ENCODE peak calls at places on chromosomes 11 and 22, in six cellular contexts. D is Calu3, Q is retinal pigment epithelial cell, C is GM13977, M is omental fat pad, R is uterus. N is an unnamed sample.

GRCh38 chr22:26892401-26893033 is 235.1 kb downstream of the MIAT start:
- DNase-seq in D (peak), Q (peak), C (no peak), M (no peak), R (no peak), N (no peak)

GRCh38 chr22:29477919-29478318 is 2.1 kb upstream of the NEFH start:
- DNase-seq in D (no peak), Q (no peak), C (no peak), M (no peak), R (no peak), N (no peak)

GRCh38 chr11:65212226-65212801 is 30.6 kb downstream of the CAPN1 start:
- DNase-seq in D (no peak), Q (no peak), C (peak), M (no peak), R (no peak), N (no peak)

GRCh38 chr11:27497284-27497866 is 9.2 kb downstream of the LIN7C start:
- DNase-seq in D (no peak), Q (no peak), C (peak), M (no peak), R (no peak), N (no peak)

GRCh38 chr11:9046376-9046775 is 42.6 kb upstream of the NRIP3 start:
- DNase-seq in D (no peak), Q (no peak), C (no peak), M (no peak), R (peak), N (no peak)

GRCh38 chr11:9617960-9618359 is 44.5 kb downstream of the WEE1 start:
- DNase-seq in D (no peak), Q (no peak), C (no peak), M (no peak), R (no peak), N (no peak)

GRCh38 chr11:125569913-125570621 is 790 bp downstream of the EI24 start:
- DNase-seq in D (no peak), Q (no peak), C (peak), M (no peak), R (no peak), N (peak)

GRCh38 chr22:27045103-27045940 is 387.9 kb downstream of the MIAT start:
- DNase-seq in D (peak), Q (peak), C (no peak), M (no peak), R (no peak), N (no peak)

GRCh38 chr11:120225372-120225909 is 14.5 kb upstream of the POU2F3 start:
- DNase-seq in D (no peak), Q (no peak), C (no peak), M (no peak), R (no peak), N (no peak)

DNA sequence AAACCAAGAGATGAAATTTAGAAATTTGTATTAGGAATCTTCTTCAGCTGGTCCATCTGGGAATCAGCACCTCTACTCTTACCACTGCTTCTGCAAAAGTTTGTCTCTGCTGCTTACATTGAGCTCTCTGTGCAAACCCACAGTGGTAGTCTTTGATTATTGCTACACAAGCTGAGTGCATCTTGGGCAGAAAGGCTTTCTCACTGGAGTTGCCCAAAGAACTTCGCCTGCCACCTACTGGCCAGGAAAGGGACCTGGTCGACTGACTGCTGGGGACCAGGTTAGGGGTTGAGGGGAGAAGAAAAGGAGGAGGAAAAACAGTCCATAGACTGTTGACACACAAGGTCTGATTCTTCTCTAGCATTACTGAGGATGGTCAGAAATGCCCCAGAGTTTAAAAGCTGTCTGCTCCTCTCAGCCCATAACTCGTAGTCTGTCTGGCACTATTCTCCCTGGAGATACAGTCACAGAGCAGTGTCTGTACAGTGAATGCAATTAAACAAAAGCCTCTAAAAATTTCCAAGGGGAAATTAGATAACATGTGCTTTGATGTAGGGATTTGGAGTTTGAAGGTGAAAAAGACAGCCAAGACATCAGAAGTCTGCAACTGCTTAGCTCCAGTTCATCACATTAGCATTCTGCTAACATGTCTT is 215.0 kb upstream of the CTSC start:
- DNase-seq in D (peak), Q (no peak), C (peak), M (no peak), R (no peak), N (peak)
- TF ChIP-seq CTCF in D (peak), Q (peak), C (peak), M (no peak), R (no peak), N (peak)

DNA sequence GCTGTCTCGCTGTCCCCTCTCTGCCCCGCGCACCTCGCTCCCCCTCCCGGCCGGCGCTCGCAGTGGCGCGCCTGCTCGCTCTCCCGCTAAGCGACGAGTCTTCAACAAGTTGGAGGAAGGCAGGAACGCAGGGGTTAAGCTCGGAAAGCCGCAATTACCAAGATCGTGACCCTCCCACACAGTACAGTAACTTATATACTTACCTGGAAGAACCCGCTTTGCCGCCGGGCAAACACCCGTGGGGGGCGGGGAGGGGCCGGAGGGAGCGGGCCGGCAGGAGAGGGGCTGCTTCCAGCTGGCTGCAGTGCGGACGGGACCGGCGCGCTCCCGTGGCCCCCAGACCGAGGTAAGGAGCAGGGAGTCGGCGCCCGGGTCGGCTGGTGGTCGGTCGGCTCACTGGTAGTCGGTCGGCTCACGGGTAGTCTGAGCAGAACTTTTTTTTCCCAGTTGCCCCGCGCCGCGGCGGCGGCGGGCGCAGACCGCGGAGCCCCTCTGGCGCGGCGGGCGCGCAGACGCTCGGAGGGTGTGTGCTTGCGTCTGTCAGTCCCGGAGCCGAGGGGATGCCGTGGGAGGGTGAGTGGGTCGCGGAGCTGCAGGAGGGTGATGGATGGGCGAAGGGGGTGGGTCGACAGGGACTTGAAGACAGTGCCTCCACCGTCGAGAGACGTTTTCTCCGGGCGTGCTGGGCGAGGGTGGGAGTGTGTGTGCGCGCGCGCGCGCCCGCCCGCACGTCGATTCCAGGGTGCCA is 101.2 kb upstream of the HSD17B12 start:
- DNase-seq in D (peak), Q (no peak), C (peak), M (no peak), R (no peak), N (peak)
- TF ChIP-seq CTCF in D (peak), Q (peak), C (peak), M (no peak), R (no peak), N (no peak)

GRCh38 chr11:20759541-20759940 is 90.2 kb downstream of the NELL1 start:
- DNase-seq in D (no peak), Q (no peak), C (no peak), M (no peak), R (no peak), N (no peak)

DNA sequence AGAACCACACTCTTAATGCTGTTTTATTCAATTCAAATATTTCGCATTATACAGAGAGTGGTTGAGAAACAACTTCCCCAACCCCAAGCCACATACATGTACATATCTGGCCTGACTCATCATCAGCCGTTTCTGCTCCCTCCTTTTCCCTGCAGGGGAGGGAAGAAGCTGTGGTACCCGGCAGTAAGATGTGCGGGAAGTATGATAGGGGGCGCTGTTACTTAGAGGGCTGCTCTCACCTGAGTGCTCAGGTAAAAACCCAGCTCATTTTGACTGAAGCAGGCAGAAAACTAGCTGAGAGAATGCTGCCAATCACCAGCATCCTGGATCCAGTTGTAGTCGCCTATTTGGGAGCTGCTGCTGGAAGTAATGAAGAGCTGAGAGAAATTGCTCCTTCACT is 85.6 kb downstream of the NELL1 start:
- DNase-seq in D (no peak), Q (no peak), C (no peak), M (no peak), R (no peak), N (no peak)
- TF ChIP-seq CTCF in D (no peak), Q (no peak), C (peak), M (no peak), R (no peak), N (peak)

DNA sequence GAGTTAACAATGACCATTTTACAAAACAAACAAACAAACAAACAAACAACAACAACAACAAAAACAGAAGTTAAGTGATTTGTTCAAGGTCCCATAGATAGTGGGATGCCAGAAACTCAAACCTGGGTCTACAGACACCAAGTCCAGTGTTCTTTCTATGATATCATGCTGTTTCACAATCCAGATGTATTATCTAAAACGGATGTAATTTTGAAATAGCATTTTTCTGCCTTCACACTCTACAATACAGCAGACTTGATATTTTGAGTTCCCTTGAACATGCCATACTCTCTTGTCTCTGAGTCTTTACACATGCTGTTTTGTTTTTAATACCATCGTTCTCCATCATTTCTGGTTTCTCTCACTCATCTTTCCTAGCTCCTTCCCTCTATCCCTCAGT is 104.5 kb downstream of the RELT start:
- DNase-seq in D (no peak), Q (no peak), C (no peak), M (no peak), R (no peak), N (no peak)
- TF ChIP-seq CTCF in D (no peak), Q (no peak), C (no peak), M (no peak), R (no peak), N (no peak)

N was measured in GM20000.